ENCODE peak calls at places on chromosomes 16 and 17, in eight cellular contexts. S, L, P, M, A, W, T and R are unnamed samples.
A peak's percentile ranks its signal among the peaks of the same experiment; 100 is the strongest.

GRCh38 chr16:19274178-19274797 is 11.2 kb upstream of the CLEC19A start:
- DNase-seq in S (no peak), L (no peak), P (no peak), M (no peak), A (no peak), W (no peak), T (no peak), R (no peak)

GRCh38 chr17:83124871-83125514 is 45.6 kb downstream of the METRNL start:
- DNase-seq in S (no peak), L (peak; percentile 42), P (no peak), M (no peak), A (no peak), W (no peak), T (no peak), R (no peak)

GRCh38 chr17:64399071-64399766 is 8.6 kb upstream of the PECAM1 start:
- DNase-seq in S (no peak), L (no peak), P (no peak), M (no peak), A (no peak), W (no peak), T (no peak), R (no peak)

GRCh38 chr17:32586666-32587065 is 99.9 kb downstream of the CDK5R1 start:
- DNase-seq in S (no peak), L (no peak), P (peak; percentile 77), M (no peak), A (no peak), W (no peak), T (peak; percentile 63), R (peak; percentile 23)

GRCh38 chr17:81178136-81179091 is 12.4 kb upstream of the AATK start:
- DNase-seq in S (no peak), L (no peak), P (no peak), M (no peak), A (no peak), W (no peak), T (no peak), R (no peak)

GRCh38 chr16:74438492-74438979 is 17.3 kb upstream of the CLEC18B start:
- DNase-seq in S (no peak), L (peak; percentile 16), P (peak; percentile 11), M (no peak), A (no peak), W (no peak), T (no peak), R (no peak)

GRCh38 chr17:56185905-56186783 is 32.9 kb downstream of the ANKFN1 start:
- DNase-seq in S (no peak), L (no peak), P (peak; percentile 96), M (peak; percentile 55), A (no peak), W (no peak), T (peak; percentile 70), R (peak; percentile 28)

GRCh38 chr16:11225677-11226549 is 30.1 kb downstream of the SOCS1 start:
- DNase-seq in S (no peak), L (no peak), P (no peak), M (no peak), A (no peak), W (no peak), T (no peak), R (no peak)

GRCh38 chr17:31541559-31541958 is 150.1 kb downstream of the RAB11FIP4 start:
- DNase-seq in S (no peak), L (no peak), P (no peak), M (no peak), A (no peak), W (no peak), T (peak; percentile 30), R (no peak)

GRCh38 chr17:27259356-27259755 is 34.6 kb upstream of the WSB1 start:
- DNase-seq in S (no peak), L (no peak), P (no peak), M (no peak), A (no peak), W (no peak), T (no peak), R (no peak)

GRCh38 chr17:55420776-55421178 is 858 bp downstream of the MMD start:
- DNase-seq in S (peak; percentile 49), L (peak; percentile 40), P (peak; percentile 34), M (no peak), A (peak; percentile 14), W (no peak), T (peak; percentile 22), R (peak; percentile 38)

GRCh38 chr16:28494141-28494851 is at the start of gene APOBR:
- DNase-seq in S (no peak), L (peak; percentile 84), P (no peak), M (no peak), A (peak; percentile 54), W (peak; percentile 64), T (no peak), R (no peak)

GRCh38 chr17:59846391-59847165 is 46.2 kb downstream of the TUBD1 start:
- DNase-seq in S (no peak), L (no peak), P (peak; percentile 85), M (no peak), A (no peak), W (no peak), T (peak; percentile 49), R (peak; percentile 90)

GRCh38 chr16:68404736-68405345 is 43.5 kb downstream of the SMPD3 start:
- DNase-seq in S (no peak), L (no peak), P (no peak), M (no peak), A (no peak), W (no peak), T (no peak), R (no peak)

GRCh38 chr16:79757163-79757562 is 156.6 kb upstream of the MAF start:
- DNase-seq in S (no peak), L (no peak), P (no peak), M (no peak), A (no peak), W (no peak), T (no peak), R (no peak)

GRCh38 chr17:18946536-18946935 is 5.4 kb upstream of the SLC5A10 start:
- DNase-seq in S (no peak), L (no peak), P (no peak), M (no peak), A (no peak), W (no peak), T (no peak), R (no peak)

GRCh38 chr17:76384222-76384986 is at the start of gene SPHK1:
- DNase-seq in S (peak; percentile 90), L (peak; percentile 81), P (peak; percentile 90), M (no peak), A (peak; percentile 34), W (no peak), T (peak; percentile 88), R (peak; percentile 81)

GRCh38 chr17:7283471-7284216 is 2.1 kb downstream of the SLC2A4 start:
- DNase-seq in S (no peak), L (no peak), P (no peak), M (no peak), A (no peak), W (no peak), T (no peak), R (no peak)

GRCh38 chr17:77281024-77281903 is 140.5 kb downstream of the SEC14L1 start:
- DNase-seq in S (peak; percentile 88), L (peak; percentile 71), P (peak; percentile 48), M (no peak), A (peak; percentile 37), W (no peak), T (peak; percentile 65), R (peak; percentile 60)

GRCh38 chr17:73588291-73589095 is 55.8 kb downstream of the SDK2 start:
- DNase-seq in S (no peak), L (no peak), P (no peak), M (no peak), A (no peak), W (no peak), T (no peak), R (no peak)

GRCh38 chr17:29645516-29646051 is 22.9 kb upstream of the CORO6 start:
- DNase-seq in S (no peak), L (no peak), P (peak; percentile 83), M (peak; percentile 64), A (no peak), W (no peak), T (peak; percentile 79), R (peak; percentile 93)

GRCh38 chr17:66567234-66568170 is 265.1 kb downstream of the PRKCA start:
- DNase-seq in S (peak; percentile 79), L (peak; percentile 70), P (peak; percentile 93), M (peak; percentile 57), A (peak; percentile 61), W (peak; percentile 64), T (peak; percentile 83), R (peak; percentile 88)